ENCODE peak calls at places on chromosomes 7 and 10, in eight cellular contexts. One of them, this sample, is unnamed.

GRCh38 chr10:120131183-120131582 is 238.7 kb downstream of the SEC23IP start:
- DNase-seq in HCT116: no peak
- DNase-seq in A549: no peak
- DNase-seq in Panc1: no peak
- DNase-seq in GM23338: peak; percentile 89
- DNase-seq in SK-N-SH: no peak
- DNase-seq in K562: peak; percentile 6
- DNase-seq in GM12878: no peak
- DNase-seq in this sample: no peak

GRCh38 chr10:31467791-31468535 is 148.9 kb downstream of the ZEB1 start:
- DNase-seq in HCT116: peak; percentile 57
- DNase-seq in A549: no peak
- DNase-seq in Panc1: peak; percentile 2
- DNase-seq in GM23338: peak; percentile 87
- DNase-seq in SK-N-SH: no peak
- DNase-seq in K562: no peak
- DNase-seq in GM12878: no peak
- DNase-seq in this sample: peak; percentile 61

GRCh38 chr10:76411719-76412435 is 980.5 kb downstream of the LRMDA start:
- DNase-seq in HCT116: no peak
- DNase-seq in A549: no peak
- DNase-seq in Panc1: no peak
- DNase-seq in GM23338: no peak
- DNase-seq in SK-N-SH: no peak
- DNase-seq in K562: no peak
- DNase-seq in GM12878: no peak
- DNase-seq in this sample: no peak

GRCh38 chr7:116672596-116673503 is 854 bp downstream of the MET start:
- DNase-seq in HCT116: no peak
- DNase-seq in A549: no peak
- DNase-seq in Panc1: no peak
- DNase-seq in GM23338: peak; percentile 60
- DNase-seq in SK-N-SH: peak; percentile 19
- DNase-seq in K562: no peak
- DNase-seq in GM12878: no peak
- DNase-seq in this sample: peak; percentile 9

GRCh38 chr10:102065561-102066420 is 642 bp downstream of the HPS6 start:
- DNase-seq in HCT116: no peak
- DNase-seq in A549: peak; percentile 38
- DNase-seq in Panc1: no peak
- DNase-seq in GM23338: peak; percentile 76
- DNase-seq in SK-N-SH: peak; percentile 79
- DNase-seq in K562: no peak
- DNase-seq in GM12878: no peak
- DNase-seq in this sample: no peak

GRCh38 chr7:101952355-101953247 is 135.2 kb downstream of the CUX1 start:
- DNase-seq in HCT116: peak; percentile 86
- DNase-seq in A549: peak; percentile 29
- DNase-seq in Panc1: peak; percentile 8
- DNase-seq in GM23338: no peak
- DNase-seq in SK-N-SH: no peak
- DNase-seq in K562: peak; percentile 42
- DNase-seq in GM12878: no peak
- DNase-seq in this sample: no peak

GRCh38 chr10:92830478-92831389 is 17.6 kb upstream of the EXOC6 start:
- DNase-seq in HCT116: no peak
- DNase-seq in A549: no peak
- DNase-seq in Panc1: no peak
- DNase-seq in GM23338: no peak
- DNase-seq in SK-N-SH: no peak
- DNase-seq in K562: peak; percentile 27
- DNase-seq in GM12878: no peak
- DNase-seq in this sample: no peak

GRCh38 chr10:74231375-74231774 is 80.4 kb downstream of the ADK start:
- DNase-seq in HCT116: no peak
- DNase-seq in A549: no peak
- DNase-seq in Panc1: no peak
- DNase-seq in GM23338: no peak
- DNase-seq in SK-N-SH: no peak
- DNase-seq in K562: no peak
- DNase-seq in GM12878: no peak
- DNase-seq in this sample: peak; percentile 20

GRCh38 chr7:68063171-68063570 is 1066.5 kb downstream of the TYW1 start:
- DNase-seq in HCT116: no peak
- DNase-seq in A549: no peak
- DNase-seq in Panc1: no peak
- DNase-seq in GM23338: peak; percentile 21
- DNase-seq in SK-N-SH: peak; percentile 52
- DNase-seq in K562: peak; percentile 44
- DNase-seq in GM12878: no peak
- DNase-seq in this sample: no peak

GRCh38 chr10:124401633-124402032 is 17.1 kb downstream of the OAT start:
- DNase-seq in HCT116: no peak
- DNase-seq in A549: no peak
- DNase-seq in Panc1: no peak
- DNase-seq in GM23338: no peak
- DNase-seq in SK-N-SH: no peak
- DNase-seq in K562: no peak
- DNase-seq in GM12878: no peak
- DNase-seq in this sample: no peak

GRCh38 chr7:72334733-72335132 is 77.4 kb downstream of the CALN1 start:
- DNase-seq in HCT116: no peak
- DNase-seq in A549: no peak
- DNase-seq in Panc1: no peak
- DNase-seq in GM23338: peak; percentile 34
- DNase-seq in SK-N-SH: no peak
- DNase-seq in K562: no peak
- DNase-seq in GM12878: no peak
- DNase-seq in this sample: no peak

GRCh38 chr7:135186841-135187253 is 16.3 kb upstream of the CYREN start:
- DNase-seq in HCT116: no peak
- DNase-seq in A549: no peak
- DNase-seq in Panc1: no peak
- DNase-seq in GM23338: no peak
- DNase-seq in SK-N-SH: no peak
- DNase-seq in K562: no peak
- DNase-seq in GM12878: no peak
- DNase-seq in this sample: no peak

GRCh38 chr7:46508541-46508940 is 587.5 kb upstream of the IGFBP3 start:
- DNase-seq in HCT116: no peak
- DNase-seq in A549: no peak
- DNase-seq in Panc1: no peak
- DNase-seq in GM23338: no peak
- DNase-seq in SK-N-SH: no peak
- DNase-seq in K562: no peak
- DNase-seq in GM12878: no peak
- DNase-seq in this sample: no peak

GRCh38 chr7:53340220-53340619 is 304.8 kb downstream of the POM121L12 start:
- DNase-seq in HCT116: no peak
- DNase-seq in A549: no peak
- DNase-seq in Panc1: no peak
- DNase-seq in GM23338: peak; percentile 4
- DNase-seq in SK-N-SH: no peak
- DNase-seq in K562: no peak
- DNase-seq in GM12878: no peak
- DNase-seq in this sample: no peak

GRCh38 chr7:20219062-20219445 is 1.9 kb upstream of the MACC1 start:
- DNase-seq in HCT116: no peak
- DNase-seq in A549: no peak
- DNase-seq in Panc1: no peak
- DNase-seq in GM23338: no peak
- DNase-seq in SK-N-SH: no peak
- DNase-seq in K562: no peak
- DNase-seq in GM12878: no peak
- DNase-seq in this sample: no peak

GRCh38 chr10:54843085-54843646 is 42.1 kb upstream of the PCDH15 start:
- DNase-seq in HCT116: no peak
- DNase-seq in A549: no peak
- DNase-seq in Panc1: no peak
- DNase-seq in GM23338: no peak
- DNase-seq in SK-N-SH: no peak
- DNase-seq in K562: no peak
- DNase-seq in GM12878: no peak
- DNase-seq in this sample: no peak

GRCh38 chr10:14588084-14588937 is 186.4 kb downstream of the FAM107B start:
- DNase-seq in HCT116: no peak
- DNase-seq in A549: peak; percentile 40
- DNase-seq in Panc1: no peak
- DNase-seq in GM23338: no peak
- DNase-seq in SK-N-SH: no peak
- DNase-seq in K562: no peak
- DNase-seq in GM12878: no peak
- DNase-seq in this sample: peak; percentile 84

GRCh38 chr10:22552888-22553378 is 161.4 kb downstream of the PIP4K2A start:
- DNase-seq in HCT116: no peak
- DNase-seq in A549: no peak
- DNase-seq in Panc1: no peak
- DNase-seq in GM23338: no peak
- DNase-seq in SK-N-SH: no peak
- DNase-seq in K562: no peak
- DNase-seq in GM12878: no peak
- DNase-seq in this sample: no peak

GRCh38 chr7:6272481-6273323 is at the start of gene CYTH3:
- DNase-seq in HCT116: no peak
- DNase-seq in A549: peak; percentile 86
- DNase-seq in Panc1: no peak
- DNase-seq in GM23338: peak; percentile 87
- DNase-seq in SK-N-SH: peak; percentile 100
- DNase-seq in K562: peak; percentile 99
- DNase-seq in GM12878: no peak
- DNase-seq in this sample: peak; percentile 43

GRCh38 chr7:86978804-86979506 is 80.5 kb downstream of the ELAPOR2 start:
- DNase-seq in HCT116: no peak
- DNase-seq in A549: no peak
- DNase-seq in Panc1: no peak
- DNase-seq in GM23338: no peak
- DNase-seq in SK-N-SH: no peak
- DNase-seq in K562: no peak
- DNase-seq in GM12878: peak; percentile 33
- DNase-seq in this sample: no peak

GRCh38 chr7:28203498-28204240 is 23.1 kb upstream of the JAZF1 start:
- DNase-seq in HCT116: no peak
- DNase-seq in A549: no peak
- DNase-seq in Panc1: no peak
- DNase-seq in GM23338: no peak
- DNase-seq in SK-N-SH: no peak
- DNase-seq in K562: no peak
- DNase-seq in GM12878: no peak
- DNase-seq in this sample: no peak

GRCh38 chr10:44972874-44973306 is 5.7 kb downstream of the DEPP1 start:
- DNase-seq in HCT116: no peak
- DNase-seq in A549: no peak
- DNase-seq in Panc1: no peak
- DNase-seq in GM23338: no peak
- DNase-seq in SK-N-SH: no peak
- DNase-seq in K562: no peak
- DNase-seq in GM12878: no peak
- DNase-seq in this sample: no peak

GRCh38 chr7:132065973-132066611 is 509.7 kb upstream of the PODXL start:
- DNase-seq in HCT116: no peak
- DNase-seq in A549: peak; percentile 12
- DNase-seq in Panc1: no peak
- DNase-seq in GM23338: no peak
- DNase-seq in SK-N-SH: no peak
- DNase-seq in K562: no peak
- DNase-seq in GM12878: no peak
- DNase-seq in this sample: no peak

GRCh38 chr7:129307592-129307991 is 82.8 kb downstream of the AHCYL2 start:
- DNase-seq in HCT116: no peak
- DNase-seq in A549: no peak
- DNase-seq in Panc1: no peak
- DNase-seq in GM23338: no peak
- DNase-seq in SK-N-SH: no peak
- DNase-seq in K562: no peak
- DNase-seq in GM12878: no peak
- DNase-seq in this sample: no peak
- H3K4me1 ChIP-seq in HCT116: no peaks in the 10 kb centered on the region
- H3K4me1 ChIP-seq in A549: no peaks in the 10 kb centered on the region
- H3K4me1 ChIP-seq in Panc1: no peaks in the 10 kb centered on the region
- H3K4me1 ChIP-seq in GM23338: no peaks in the 10 kb centered on the region
- H3K4me1 ChIP-seq in SK-N-SH: no peaks in the 10 kb centered on the region
- H3K4me1 ChIP-seq in K562: no peaks in the 10 kb centered on the region
- H3K4me1 ChIP-seq in GM12878: no peaks in the 10 kb centered on the region
- H3K4me1 ChIP-seq in this sample: no peaks in the 10 kb centered on the region

DNA sequence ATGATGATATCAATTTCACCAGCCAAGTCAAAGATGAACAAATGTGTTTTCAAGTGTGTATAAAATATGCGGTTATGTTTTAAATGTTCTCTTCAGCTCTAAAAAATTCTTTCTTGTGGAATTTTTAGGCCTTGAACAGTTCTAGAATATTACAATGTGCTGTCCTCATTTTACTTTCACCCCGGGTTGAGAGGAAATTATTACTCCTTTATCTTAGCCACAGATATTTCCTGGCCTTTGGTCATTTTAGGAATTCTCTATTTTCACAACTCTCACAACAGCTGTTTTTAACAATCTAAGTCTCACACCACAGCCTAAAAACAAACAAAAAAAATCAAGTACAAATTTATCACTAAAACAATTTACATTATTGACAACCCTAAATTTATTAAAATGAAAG is 112.2 kb upstream of the HGF start:
- DNase-seq in HCT116: no peak
- DNase-seq in A549: no peak
- DNase-seq in Panc1: no peak
- DNase-seq in GM23338: no peak
- DNase-seq in SK-N-SH: no peak
- DNase-seq in K562: no peak
- DNase-seq in GM12878: no peak
- DNase-seq in this sample: no peak
- TF ChIP-seq REST in HCT116: no peak
- TF ChIP-seq REST in A549: no peak
- TF ChIP-seq REST in Panc1: no peak
- TF ChIP-seq REST in GM23338: no peak
- TF ChIP-seq REST in SK-N-SH: no peak
- TF ChIP-seq REST in K562: no peak
- TF ChIP-seq REST in GM12878: no peak
- TF ChIP-seq REST in this sample: no peak

DNA sequence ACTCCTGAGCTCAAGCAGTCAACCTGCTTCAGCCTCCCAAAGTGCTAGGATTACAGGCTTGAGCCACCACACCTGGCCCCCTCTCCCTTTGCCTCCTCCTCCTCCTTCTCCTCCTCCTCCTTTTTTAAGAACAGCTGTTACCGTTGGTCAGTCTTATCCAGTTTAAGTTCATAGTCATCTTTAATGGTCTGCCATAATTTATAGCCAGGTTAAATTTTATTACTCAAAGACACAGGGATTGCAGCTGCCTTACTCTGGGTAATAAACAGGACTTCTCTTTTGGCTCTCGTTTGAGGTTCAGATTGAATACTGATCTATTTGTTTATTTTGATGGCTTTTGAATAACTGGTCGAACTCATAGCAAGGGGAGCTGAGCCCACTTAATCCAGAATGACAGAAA is 35.2 kb downstream of the ATOH7 start:
- DNase-seq in HCT116: no peak
- DNase-seq in A549: no peak
- DNase-seq in Panc1: no peak
- DNase-seq in GM23338: no peak
- DNase-seq in SK-N-SH: no peak
- DNase-seq in K562: no peak
- DNase-seq in GM12878: no peak
- DNase-seq in this sample: no peak
- H3K4me1 ChIP-seq in HCT116: no peaks in the 10 kb centered on the region
- H3K4me1 ChIP-seq in A549: no peaks in the 10 kb centered on the region
- H3K4me1 ChIP-seq in Panc1: no peaks in the 10 kb centered on the region
- H3K4me1 ChIP-seq in GM23338: no peaks in the 10 kb centered on the region
- H3K4me1 ChIP-seq in SK-N-SH: no peaks in the 10 kb centered on the region
- H3K4me1 ChIP-seq in K562: no peaks in the 10 kb centered on the region
- H3K4me1 ChIP-seq in GM12878: no peaks in the 10 kb centered on the region
- H3K4me1 ChIP-seq in this sample: peaks cover 5% of the 10 kb centered on the region

GRCh38 chr7:27066148-27066547 is 29.7 kb downstream of the HOXA1 start:
- DNase-seq in HCT116: no peak
- DNase-seq in A549: no peak
- DNase-seq in Panc1: peak; percentile 24
- DNase-seq in GM23338: no peak
- DNase-seq in SK-N-SH: no peak
- DNase-seq in K562: no peak
- DNase-seq in GM12878: no peak
- DNase-seq in this sample: no peak
- TF ChIP-seq REST in HCT116: no peak
- TF ChIP-seq REST in A549: no peak
- TF ChIP-seq REST in Panc1: no peak
- TF ChIP-seq REST in GM23338: no peak
- TF ChIP-seq REST in SK-N-SH: no peak
- TF ChIP-seq REST in K562: no peak
- TF ChIP-seq REST in GM12878: no peak
- TF ChIP-seq REST in this sample: no peak

This sample was measured in HepG2.